ENCODE peak calls at places on chromosomes 11 and 22, in seven cellular contexts. One of them, this sample, is unnamed.

GRCh38 chr11:118106789-118107335 is 20.1 kb upstream of the SMIM35 start:
- DNase-seq in neural progenitor cell: no peak
- DNase-seq in central memory CD4-positive, alpha-beta T cell: no peak
- DNase-seq in CD4-positive, CD25-positive, alpha-beta regulatory T cell: no peak
- DNase-seq in stimulated activated CD4-positive, alpha-beta T cell treated with anti-CD3 and anti-CD28 coated beads, Interleukin-15, amount 100 ng/mL, for 48 hours: no peak
- DNase-seq in fibroblast of lung: no peak
- DNase-seq in left cardiac atrium: no peak
- DNase-seq in this sample: no peak

GRCh38 chr11:36055356-36055755 is 111.5 kb downstream of the LDLRAD3 start:
- DNase-seq in neural progenitor cell: no peak
- DNase-seq in central memory CD4-positive, alpha-beta T cell: no peak
- DNase-seq in CD4-positive, CD25-positive, alpha-beta regulatory T cell: no peak
- DNase-seq in stimulated activated CD4-positive, alpha-beta T cell treated with anti-CD3 and anti-CD28 coated beads, Interleukin-15, amount 100 ng/mL, for 48 hours: no peak
- DNase-seq in fibroblast of lung: no peak
- DNase-seq in left cardiac atrium: no peak
- DNase-seq in this sample: no peak

GRCh38 chr11:100752371-100753073 is 65.4 kb downstream of the ARHGAP42 start:
- DNase-seq in neural progenitor cell: no peak
- DNase-seq in central memory CD4-positive, alpha-beta T cell: no peak
- DNase-seq in CD4-positive, CD25-positive, alpha-beta regulatory T cell: no peak
- DNase-seq in stimulated activated CD4-positive, alpha-beta T cell treated with anti-CD3 and anti-CD28 coated beads, Interleukin-15, amount 100 ng/mL, for 48 hours: no peak
- DNase-seq in fibroblast of lung: no peak
- DNase-seq in left cardiac atrium: no peak
- DNase-seq in this sample: no peak

GRCh38 chr11:17386331-17387084 is 2.0 kb downstream of the KCNJ11 start:
- DNase-seq in neural progenitor cell: peak
- DNase-seq in central memory CD4-positive, alpha-beta T cell: no peak
- DNase-seq in CD4-positive, CD25-positive, alpha-beta regulatory T cell: peak
- DNase-seq in stimulated activated CD4-positive, alpha-beta T cell treated with anti-CD3 and anti-CD28 coated beads, Interleukin-15, amount 100 ng/mL, for 48 hours: peak
- DNase-seq in fibroblast of lung: peak
- DNase-seq in left cardiac atrium: peak
- DNase-seq in this sample: no peak

GRCh38 chr11:95453616-95454118 is 222.7 kb upstream of the SESN3 start:
- DNase-seq in neural progenitor cell: no peak
- DNase-seq in central memory CD4-positive, alpha-beta T cell: no peak
- DNase-seq in CD4-positive, CD25-positive, alpha-beta regulatory T cell: no peak
- DNase-seq in stimulated activated CD4-positive, alpha-beta T cell treated with anti-CD3 and anti-CD28 coated beads, Interleukin-15, amount 100 ng/mL, for 48 hours: no peak
- DNase-seq in fibroblast of lung: peak
- DNase-seq in left cardiac atrium: peak
- DNase-seq in this sample: peak

GRCh38 chr22:30426395-30427353 is 1.1 kb downstream of the MTFP1 start:
- DNase-seq in neural progenitor cell: peak
- DNase-seq in central memory CD4-positive, alpha-beta T cell: peak
- DNase-seq in CD4-positive, CD25-positive, alpha-beta regulatory T cell: peak
- DNase-seq in stimulated activated CD4-positive, alpha-beta T cell treated with anti-CD3 and anti-CD28 coated beads, Interleukin-15, amount 100 ng/mL, for 48 hours: peak
- DNase-seq in fibroblast of lung: peak
- DNase-seq in left cardiac atrium: peak
- DNase-seq in this sample: peak

GRCh38 chr11:130992788-130993187 is 76.5 kb upstream of the SNX19 start:
- DNase-seq in neural progenitor cell: no peak
- DNase-seq in central memory CD4-positive, alpha-beta T cell: no peak
- DNase-seq in CD4-positive, CD25-positive, alpha-beta regulatory T cell: no peak
- DNase-seq in stimulated activated CD4-positive, alpha-beta T cell treated with anti-CD3 and anti-CD28 coated beads, Interleukin-15, amount 100 ng/mL, for 48 hours: no peak
- DNase-seq in fibroblast of lung: no peak
- DNase-seq in left cardiac atrium: no peak
- DNase-seq in this sample: no peak

GRCh38 chr22:30889268-30889995 is 79.1 kb downstream of the MORC2 start:
- DNase-seq in neural progenitor cell: no peak
- DNase-seq in central memory CD4-positive, alpha-beta T cell: no peak
- DNase-seq in CD4-positive, CD25-positive, alpha-beta regulatory T cell: no peak
- DNase-seq in stimulated activated CD4-positive, alpha-beta T cell treated with anti-CD3 and anti-CD28 coated beads, Interleukin-15, amount 100 ng/mL, for 48 hours: no peak
- DNase-seq in fibroblast of lung: no peak
- DNase-seq in left cardiac atrium: no peak
- DNase-seq in this sample: peak

GRCh38 chr11:2265396-2265795 is 5.0 kb downstream of the ASCL2 start:
- DNase-seq in neural progenitor cell: no peak
- DNase-seq in central memory CD4-positive, alpha-beta T cell: no peak
- DNase-seq in CD4-positive, CD25-positive, alpha-beta regulatory T cell: peak
- DNase-seq in stimulated activated CD4-positive, alpha-beta T cell treated with anti-CD3 and anti-CD28 coated beads, Interleukin-15, amount 100 ng/mL, for 48 hours: no peak
- DNase-seq in fibroblast of lung: no peak
- DNase-seq in left cardiac atrium: no peak
- DNase-seq in this sample: no peak

GRCh38 chr11:13258855-13259254 is 18.7 kb upstream of the BMAL1 start:
- DNase-seq in neural progenitor cell: no peak
- DNase-seq in central memory CD4-positive, alpha-beta T cell: no peak
- DNase-seq in CD4-positive, CD25-positive, alpha-beta regulatory T cell: no peak
- DNase-seq in stimulated activated CD4-positive, alpha-beta T cell treated with anti-CD3 and anti-CD28 coated beads, Interleukin-15, amount 100 ng/mL, for 48 hours: no peak
- DNase-seq in fibroblast of lung: no peak
- DNase-seq in left cardiac atrium: no peak
- DNase-seq in this sample: no peak

GRCh38 chr22:27197071-27197470 is 539.7 kb downstream of the MIAT start:
- DNase-seq in neural progenitor cell: no peak
- DNase-seq in central memory CD4-positive, alpha-beta T cell: no peak
- DNase-seq in CD4-positive, CD25-positive, alpha-beta regulatory T cell: no peak
- DNase-seq in stimulated activated CD4-positive, alpha-beta T cell treated with anti-CD3 and anti-CD28 coated beads, Interleukin-15, amount 100 ng/mL, for 48 hours: no peak
- DNase-seq in fibroblast of lung: no peak
- DNase-seq in left cardiac atrium: no peak
- DNase-seq in this sample: no peak

GRCh38 chr22:31620756-31621480 is 41.1 kb downstream of the PISD start:
- DNase-seq in neural progenitor cell: no peak
- DNase-seq in central memory CD4-positive, alpha-beta T cell: no peak
- DNase-seq in CD4-positive, CD25-positive, alpha-beta regulatory T cell: no peak
- DNase-seq in stimulated activated CD4-positive, alpha-beta T cell treated with anti-CD3 and anti-CD28 coated beads, Interleukin-15, amount 100 ng/mL, for 48 hours: no peak
- DNase-seq in fibroblast of lung: no peak
- DNase-seq in left cardiac atrium: no peak
- DNase-seq in this sample: no peak

GRCh38 chr11:79087957-79088318 is 352.9 kb downstream of the TENM4 start:
- DNase-seq in neural progenitor cell: no peak
- DNase-seq in central memory CD4-positive, alpha-beta T cell: no peak
- DNase-seq in CD4-positive, CD25-positive, alpha-beta regulatory T cell: no peak
- DNase-seq in stimulated activated CD4-positive, alpha-beta T cell treated with anti-CD3 and anti-CD28 coated beads, Interleukin-15, amount 100 ng/mL, for 48 hours: no peak
- DNase-seq in fibroblast of lung: peak
- DNase-seq in left cardiac atrium: no peak
- DNase-seq in this sample: no peak

GRCh38 chr11:62689421-62690183 is at the start of gene LRRN4CL:
- DNase-seq in neural progenitor cell: no peak
- DNase-seq in central memory CD4-positive, alpha-beta T cell: no peak
- DNase-seq in CD4-positive, CD25-positive, alpha-beta regulatory T cell: no peak
- DNase-seq in stimulated activated CD4-positive, alpha-beta T cell treated with anti-CD3 and anti-CD28 coated beads, Interleukin-15, amount 100 ng/mL, for 48 hours: no peak
- DNase-seq in fibroblast of lung: peak
- DNase-seq in left cardiac atrium: peak
- DNase-seq in this sample: peak

GRCh38 chr11:31815743-31816466 is 4.8 kb upstream of the PAX6 start:
- DNase-seq in neural progenitor cell: peak
- DNase-seq in central memory CD4-positive, alpha-beta T cell: no peak
- DNase-seq in CD4-positive, CD25-positive, alpha-beta regulatory T cell: no peak
- DNase-seq in stimulated activated CD4-positive, alpha-beta T cell treated with anti-CD3 and anti-CD28 coated beads, Interleukin-15, amount 100 ng/mL, for 48 hours: no peak
- DNase-seq in fibroblast of lung: no peak
- DNase-seq in left cardiac atrium: no peak
- DNase-seq in this sample: no peak

GRCh38 chr22:44331881-44332714 is 19.3 kb upstream of the SHISAL1 start:
- DNase-seq in neural progenitor cell: peak
- DNase-seq in central memory CD4-positive, alpha-beta T cell: no peak
- DNase-seq in CD4-positive, CD25-positive, alpha-beta regulatory T cell: no peak
- DNase-seq in stimulated activated CD4-positive, alpha-beta T cell treated with anti-CD3 and anti-CD28 coated beads, Interleukin-15, amount 100 ng/mL, for 48 hours: no peak
- DNase-seq in fibroblast of lung: peak
- DNase-seq in left cardiac atrium: no peak
- DNase-seq in this sample: peak

GRCh38 chr11:16632295-16633200 is 105.9 kb upstream of the C11orf58 start:
- DNase-seq in neural progenitor cell: peak
- DNase-seq in central memory CD4-positive, alpha-beta T cell: no peak
- DNase-seq in CD4-positive, CD25-positive, alpha-beta regulatory T cell: no peak
- DNase-seq in stimulated activated CD4-positive, alpha-beta T cell treated with anti-CD3 and anti-CD28 coated beads, Interleukin-15, amount 100 ng/mL, for 48 hours: no peak
- DNase-seq in fibroblast of lung: peak
- DNase-seq in left cardiac atrium: no peak
- DNase-seq in this sample: no peak

GRCh38 chr22:30206964-30207363 is 39.6 kb downstream of the LIF start:
- DNase-seq in neural progenitor cell: peak
- DNase-seq in central memory CD4-positive, alpha-beta T cell: no peak
- DNase-seq in CD4-positive, CD25-positive, alpha-beta regulatory T cell: no peak
- DNase-seq in stimulated activated CD4-positive, alpha-beta T cell treated with anti-CD3 and anti-CD28 coated beads, Interleukin-15, amount 100 ng/mL, for 48 hours: no peak
- DNase-seq in fibroblast of lung: peak
- DNase-seq in left cardiac atrium: peak
- DNase-seq in this sample: peak

GRCh38 chr11:122853971-122854446 is 15.7 kb downstream of the CRTAM start:
- DNase-seq in neural progenitor cell: peak
- DNase-seq in central memory CD4-positive, alpha-beta T cell: peak
- DNase-seq in CD4-positive, CD25-positive, alpha-beta regulatory T cell: peak
- DNase-seq in stimulated activated CD4-positive, alpha-beta T cell treated with anti-CD3 and anti-CD28 coated beads, Interleukin-15, amount 100 ng/mL, for 48 hours: peak
- DNase-seq in fibroblast of lung: peak
- DNase-seq in left cardiac atrium: no peak
- DNase-seq in this sample: no peak

GRCh38 chr11:2325719-2326118 is 23.9 kb downstream of the TSPAN32 start:
- DNase-seq in neural progenitor cell: no peak
- DNase-seq in central memory CD4-positive, alpha-beta T cell: no peak
- DNase-seq in CD4-positive, CD25-positive, alpha-beta regulatory T cell: no peak
- DNase-seq in stimulated activated CD4-positive, alpha-beta T cell treated with anti-CD3 and anti-CD28 coated beads, Interleukin-15, amount 100 ng/mL, for 48 hours: no peak
- DNase-seq in fibroblast of lung: peak
- DNase-seq in left cardiac atrium: peak
- DNase-seq in this sample: no peak

GRCh38 chr22:50310949-50311444 is 3.6 kb upstream of the PLXNB2 start:
- DNase-seq in neural progenitor cell: no peak
- DNase-seq in central memory CD4-positive, alpha-beta T cell: no peak
- DNase-seq in CD4-positive, CD25-positive, alpha-beta regulatory T cell: no peak
- DNase-seq in stimulated activated CD4-positive, alpha-beta T cell treated with anti-CD3 and anti-CD28 coated beads, Interleukin-15, amount 100 ng/mL, for 48 hours: no peak
- DNase-seq in fibroblast of lung: no peak
- DNase-seq in left cardiac atrium: no peak
- DNase-seq in this sample: no peak

GRCh38 chr11:63832336-63832735 is 6.6 kb upstream of the MARK2 start:
- DNase-seq in neural progenitor cell: no peak
- DNase-seq in central memory CD4-positive, alpha-beta T cell: no peak
- DNase-seq in CD4-positive, CD25-positive, alpha-beta regulatory T cell: peak
- DNase-seq in stimulated activated CD4-positive, alpha-beta T cell treated with anti-CD3 and anti-CD28 coated beads, Interleukin-15, amount 100 ng/mL, for 48 hours: no peak
- DNase-seq in fibroblast of lung: no peak
- DNase-seq in left cardiac atrium: no peak
- DNase-seq in this sample: no peak

GRCh38 chr11:131449391-131450019 is 79.1 kb downstream of the NTM start:
- DNase-seq in neural progenitor cell: no peak
- DNase-seq in central memory CD4-positive, alpha-beta T cell: no peak
- DNase-seq in CD4-positive, CD25-positive, alpha-beta regulatory T cell: no peak
- DNase-seq in stimulated activated CD4-positive, alpha-beta T cell treated with anti-CD3 and anti-CD28 coated beads, Interleukin-15, amount 100 ng/mL, for 48 hours: no peak
- DNase-seq in fibroblast of lung: no peak
- DNase-seq in left cardiac atrium: no peak
- DNase-seq in this sample: no peak

GRCh38 chr11:89381094-89381493 is 110.1 kb downstream of the NOX4 start:
- DNase-seq in neural progenitor cell: no peak
- DNase-seq in central memory CD4-positive, alpha-beta T cell: no peak
- DNase-seq in CD4-positive, CD25-positive, alpha-beta regulatory T cell: no peak
- DNase-seq in stimulated activated CD4-positive, alpha-beta T cell treated with anti-CD3 and anti-CD28 coated beads, Interleukin-15, amount 100 ng/mL, for 48 hours: no peak
- DNase-seq in fibroblast of lung: peak
- DNase-seq in left cardiac atrium: no peak
- DNase-seq in this sample: no peak

GRCh38 chr22:28142361-28142801 is 223.3 kb upstream of the PITPNB start:
- DNase-seq in neural progenitor cell: peak
- DNase-seq in central memory CD4-positive, alpha-beta T cell: no peak
- DNase-seq in CD4-positive, CD25-positive, alpha-beta regulatory T cell: no peak
- DNase-seq in stimulated activated CD4-positive, alpha-beta T cell treated with anti-CD3 and anti-CD28 coated beads, Interleukin-15, amount 100 ng/mL, for 48 hours: no peak
- DNase-seq in fibroblast of lung: peak
- DNase-seq in left cardiac atrium: no peak
- DNase-seq in this sample: no peak

GRCh38 chr11:18012314-18012905 is 437 bp downstream of the SERGEF start:
- DNase-seq in neural progenitor cell: no peak
- DNase-seq in central memory CD4-positive, alpha-beta T cell: no peak
- DNase-seq in CD4-positive, CD25-positive, alpha-beta regulatory T cell: no peak
- DNase-seq in stimulated activated CD4-positive, alpha-beta T cell treated with anti-CD3 and anti-CD28 coated beads, Interleukin-15, amount 100 ng/mL, for 48 hours: no peak
- DNase-seq in fibroblast of lung: peak
- DNase-seq in left cardiac atrium: peak
- DNase-seq in this sample: peak

GRCh38 chr11:35579557-35580396 is 38.5 kb upstream of the FJX1 start:
- DNase-seq in neural progenitor cell: no peak
- DNase-seq in central memory CD4-positive, alpha-beta T cell: no peak
- DNase-seq in CD4-positive, CD25-positive, alpha-beta regulatory T cell: no peak
- DNase-seq in stimulated activated CD4-positive, alpha-beta T cell treated with anti-CD3 and anti-CD28 coated beads, Interleukin-15, amount 100 ng/mL, for 48 hours: no peak
- DNase-seq in fibroblast of lung: peak
- DNase-seq in left cardiac atrium: no peak
- DNase-seq in this sample: no peak

GRCh38 chr11:88484873-88485621 is 147.5 kb upstream of the CTSC start:
- DNase-seq in neural progenitor cell: peak
- DNase-seq in central memory CD4-positive, alpha-beta T cell: peak
- DNase-seq in CD4-positive, CD25-positive, alpha-beta regulatory T cell: peak
- DNase-seq in stimulated activated CD4-positive, alpha-beta T cell treated with anti-CD3 and anti-CD28 coated beads, Interleukin-15, amount 100 ng/mL, for 48 hours: peak
- DNase-seq in fibroblast of lung: peak
- DNase-seq in left cardiac atrium: no peak
- DNase-seq in this sample: no peak

GRCh38 chr11:36684840-36685800 is 87.1 kb upstream of the RAG2 start:
- DNase-seq in neural progenitor cell: no peak
- DNase-seq in central memory CD4-positive, alpha-beta T cell: peak
- DNase-seq in CD4-positive, CD25-positive, alpha-beta regulatory T cell: peak
- DNase-seq in stimulated activated CD4-positive, alpha-beta T cell treated with anti-CD3 and anti-CD28 coated beads, Interleukin-15, amount 100 ng/mL, for 48 hours: peak
- DNase-seq in fibroblast of lung: no peak
- DNase-seq in left cardiac atrium: no peak
- DNase-seq in this sample: no peak

GRCh38 chr22:42922374-42923177 is 65.5 kb upstream of the ARFGAP3 start:
- DNase-seq in neural progenitor cell: no peak
- DNase-seq in central memory CD4-positive, alpha-beta T cell: no peak
- DNase-seq in CD4-positive, CD25-positive, alpha-beta regulatory T cell: no peak
- DNase-seq in stimulated activated CD4-positive, alpha-beta T cell treated with anti-CD3 and anti-CD28 coated beads, Interleukin-15, amount 100 ng/mL, for 48 hours: no peak
- DNase-seq in fibroblast of lung: no peak
- DNase-seq in left cardiac atrium: no peak
- DNase-seq in this sample: no peak

GRCh38 chr11:36469063-36469462 is 41.0 kb downstream of the TRAF6 start:
- DNase-seq in neural progenitor cell: peak
- DNase-seq in central memory CD4-positive, alpha-beta T cell: no peak
- DNase-seq in CD4-positive, CD25-positive, alpha-beta regulatory T cell: no peak
- DNase-seq in stimulated activated CD4-positive, alpha-beta T cell treated with anti-CD3 and anti-CD28 coated beads, Interleukin-15, amount 100 ng/mL, for 48 hours: no peak
- DNase-seq in fibroblast of lung: no peak
- DNase-seq in left cardiac atrium: no peak
- DNase-seq in this sample: no peak

GRCh38 chr11:78902771-78903507 is 328.3 kb upstream of the NARS2 start:
- DNase-seq in neural progenitor cell: no peak
- DNase-seq in central memory CD4-positive, alpha-beta T cell: no peak
- DNase-seq in CD4-positive, CD25-positive, alpha-beta regulatory T cell: no peak
- DNase-seq in stimulated activated CD4-positive, alpha-beta T cell treated with anti-CD3 and anti-CD28 coated beads, Interleukin-15, amount 100 ng/mL, for 48 hours: no peak
- DNase-seq in fibroblast of lung: no peak
- DNase-seq in left cardiac atrium: no peak
- DNase-seq in this sample: no peak

GRCh38 chr11:86874314-86875056 is 74.1 kb downstream of the PRSS23 start:
- DNase-seq in neural progenitor cell: no peak
- DNase-seq in central memory CD4-positive, alpha-beta T cell: no peak
- DNase-seq in CD4-positive, CD25-positive, alpha-beta regulatory T cell: no peak
- DNase-seq in stimulated activated CD4-positive, alpha-beta T cell treated with anti-CD3 and anti-CD28 coated beads, Interleukin-15, amount 100 ng/mL, for 48 hours: no peak
- DNase-seq in fibroblast of lung: no peak
- DNase-seq in left cardiac atrium: no peak
- DNase-seq in this sample: no peak

GRCh38 chr11:132427611-132428010 is 1057.2 kb downstream of the NTM start:
- DNase-seq in neural progenitor cell: no peak
- DNase-seq in central memory CD4-positive, alpha-beta T cell: no peak
- DNase-seq in CD4-positive, CD25-positive, alpha-beta regulatory T cell: no peak
- DNase-seq in stimulated activated CD4-positive, alpha-beta T cell treated with anti-CD3 and anti-CD28 coated beads, Interleukin-15, amount 100 ng/mL, for 48 hours: no peak
- DNase-seq in fibroblast of lung: peak
- DNase-seq in left cardiac atrium: no peak
- DNase-seq in this sample: no peak

GRCh38 chr22:17133137-17133536 is 12.0 kb upstream of the TMEM121B start:
- DNase-seq in neural progenitor cell: no peak
- DNase-seq in central memory CD4-positive, alpha-beta T cell: no peak
- DNase-seq in CD4-positive, CD25-positive, alpha-beta regulatory T cell: no peak
- DNase-seq in stimulated activated CD4-positive, alpha-beta T cell treated with anti-CD3 and anti-CD28 coated beads, Interleukin-15, amount 100 ng/mL, for 48 hours: no peak
- DNase-seq in fibroblast of lung: no peak
- DNase-seq in left cardiac atrium: no peak
- DNase-seq in this sample: no peak

This sample was measured in sigmoid colon.